ENCODE peak calls at places on chromosome 17, in seven cellular contexts. U is IMR-90, K is mesendoderm, L is H9, B is H1, R is mesenchymal stem cell, I is trophoblast cell. F is an unnamed sample. For H3K4me1, the result is how much of the 10 kb centered on the place peaks cover.

GRCh38 chr17:82345151-82345976 is 11.8 kb upstream of the SECTM1 start:
- DNase-seq in L (no peak), K (no peak), R (no peak), B (no peak), U (no peak), I (no peak), F (no peak)

GRCh38 chr17:78130439-78131101 is at the start of gene TMC8:
- DNase-seq in L (peak), B (no peak), U (no peak), K (peak), R (no peak), I (no peak), F (no peak)

GRCh38 chr17:181213-182163 is at the start of gene DOC2B:
- DNase-seq in R (peak), I (peak), B (peak), K (peak), L (peak), U (peak), F (peak)

GRCh38 chr17:6374271-6374691 is 60.6 kb downstream of the AIPL1 start:
- DNase-seq in L (no peak), I (peak), B (no peak), K (peak), R (peak), U (peak), F (no peak)

GRCh38 chr17:47279062-47279801 is 25.6 kb downstream of the ITGB3 start:
- DNase-seq in U (peak), L (no peak), R (peak), I (peak), K (peak), B (no peak), F (no peak)

GRCh38 chr17:28963841-28964240 is 12.5 kb upstream of the PHF12 start:
- DNase-seq in I (no peak), R (no peak), U (no peak), K (no peak), L (no peak), B (no peak), F (no peak)

GRCh38 chr17:81933178-81933699 is 3.9 kb downstream of the PYCR1 start:
- DNase-seq in U (no peak), L (no peak), I (no peak), R (no peak), B (no peak), K (no peak), F (no peak)

GRCh38 chr17:81434079-81434478 is 38.8 kb downstream of the BAHCC1 start:
- DNase-seq in I (no peak), B (no peak), R (no peak), U (no peak), L (no peak), K (no peak), F (no peak)

GRCh38 chr17:71409712-71410111 is 711.1 kb upstream of the SOX9 start:
- DNase-seq in L (no peak), R (peak), U (peak), K (no peak), B (no peak), I (no peak), F (no peak)

GRCh38 chr17:12756786-12757185 is 32.5 kb upstream of the ARHGAP44 start:
- DNase-seq in B (no peak), R (peak), L (no peak), I (no peak), U (peak), K (no peak), F (no peak)

GRCh38 chr17:56891751-56892150 is 22.1 kb downstream of the TRIM25 start:
- DNase-seq in K (peak), R (no peak), B (peak), L (peak), I (no peak), U (no peak), F (no peak)

GRCh38 chr17:78127240-78127887 is 1.2 kb downstream of the TMC6 start:
- DNase-seq in K (peak), U (no peak), L (peak), B (no peak), R (peak), I (no peak), F (no peak)

GRCh38 chr17:46876353-46876887 is 25.0 kb downstream of the WNT9B start:
- DNase-seq in R (no peak), U (no peak), B (peak), L (peak), I (peak), K (peak), F (no peak)

GRCh38 chr17:81644976-81645952 is 8.3 kb downstream of the TSPAN10 start:
- DNase-seq in L (no peak), I (no peak), R (no peak), U (no peak), K (no peak), B (no peak), F (no peak)

GRCh38 chr17:7443499-7444485 is 1.1 kb upstream of the CHRNB1 start:
- DNase-seq in L (no peak), B (no peak), I (no peak), K (no peak), U (peak), R (no peak), F (no peak)

GRCh38 chr17:13909901-13910519 is 159.3 kb upstream of the COX10 start:
- DNase-seq in R (no peak), L (no peak), K (no peak), B (no peak), U (no peak), I (no peak), F (no peak)

GRCh38 chr17:64648234-64648633 is 13.9 kb downstream of the SMURF2 start:
- DNase-seq in I (no peak), U (no peak), K (no peak), R (no peak), B (no peak), L (no peak), F (no peak)

GRCh38 chr17:53193044-53193443 is 629.7 kb upstream of the KIF2B start:
- DNase-seq in B (no peak), I (no peak), L (no peak), U (no peak), K (no peak), R (no peak), F (no peak)

GRCh38 chr17:17435323-17435722 is 41.5 kb upstream of the MED9 start:
- DNase-seq in L (no peak), I (no peak), B (no peak), U (peak), R (peak), K (no peak), F (no peak)

GRCh38 chr17:7837375-7838290 is 3.6 kb downstream of the KDM6B start:
- DNase-seq in L (no peak), U (no peak), R (no peak), I (no peak), K (peak), B (no peak), F (no peak)

GRCh38 chr17:77580531-77580930 is 378.0 kb upstream of the TNRC6C start:
- DNase-seq in B (no peak), K (no peak), R (no peak), U (no peak), I (no peak), L (no peak), F (no peak)

GRCh38 chr17:21132428-21132827 is 5.7 kb downstream of the DHRS7B start:
- DNase-seq in R (no peak), U (no peak), I (no peak), K (no peak), B (no peak), L (no peak), F (no peak)

GRCh38 chr17:50794361-50794760 is 27.0 kb upstream of the ANKRD40CL start:
- DNase-seq in I (no peak), K (no peak), B (no peak), U (no peak), L (no peak), R (no peak), F (no peak)

GRCh38 chr17:46809110-46809571 is 9.4 kb downstream of the WNT3 start:
- DNase-seq in L (peak), B (peak), U (no peak), I (no peak), R (no peak), K (peak), F (no peak)

GRCh38 chr17:19719365-19720209 is 3.2 kb upstream of the SLC47A2 start:
- DNase-seq in U (no peak), L (peak), I (peak), B (no peak), K (peak), R (no peak), F (no peak)

GRCh38 chr17:48843172-48843900 is 12.5 kb downstream of the CALCOCO2 start:
- DNase-seq in I (no peak), K (no peak), L (no peak), B (no peak), R (peak), U (peak), F (no peak)

GRCh38 chr17:5000237-5000639 is 2.5 kb downstream of the KIF1C start:
- DNase-seq in K (peak), L (no peak), U (no peak), I (no peak), R (no peak), B (no peak), F (no peak)

GRCh38 chr17:11294826-11295225 is 53.8 kb downstream of the SHISA6 start:
- DNase-seq in R (no peak), L (no peak), K (no peak), B (no peak), U (no peak), I (no peak), F (no peak)

GRCh38 chr17:11296994-11297393 is 56.0 kb downstream of the SHISA6 start:
- DNase-seq in L (no peak), B (no peak), U (no peak), I (no peak), R (no peak), K (peak), F (peak)

GRCh38 chr17:11292491-11292890 is 51.5 kb downstream of the SHISA6 start:
- DNase-seq in L (peak), K (no peak), U (no peak), I (no peak), R (no peak), B (peak), F (no peak)

GRCh38 chr17:11290814-11291213 is 49.8 kb downstream of the SHISA6 start:
- DNase-seq in I (no peak), U (no peak), R (no peak), L (no peak), K (no peak), B (no peak), F (no peak)

GRCh38 chr17:11293480-11293879 is 52.5 kb downstream of the SHISA6 start:
- DNase-seq in B (peak), U (no peak), K (peak), I (no peak), L (peak), R (no peak), F (no peak)
- H3K23ac ChIP-seq in B (peak), U (no peak), K (no peak), I (no peak), L (no peak), R (no peak), F (no peak)

DNA sequence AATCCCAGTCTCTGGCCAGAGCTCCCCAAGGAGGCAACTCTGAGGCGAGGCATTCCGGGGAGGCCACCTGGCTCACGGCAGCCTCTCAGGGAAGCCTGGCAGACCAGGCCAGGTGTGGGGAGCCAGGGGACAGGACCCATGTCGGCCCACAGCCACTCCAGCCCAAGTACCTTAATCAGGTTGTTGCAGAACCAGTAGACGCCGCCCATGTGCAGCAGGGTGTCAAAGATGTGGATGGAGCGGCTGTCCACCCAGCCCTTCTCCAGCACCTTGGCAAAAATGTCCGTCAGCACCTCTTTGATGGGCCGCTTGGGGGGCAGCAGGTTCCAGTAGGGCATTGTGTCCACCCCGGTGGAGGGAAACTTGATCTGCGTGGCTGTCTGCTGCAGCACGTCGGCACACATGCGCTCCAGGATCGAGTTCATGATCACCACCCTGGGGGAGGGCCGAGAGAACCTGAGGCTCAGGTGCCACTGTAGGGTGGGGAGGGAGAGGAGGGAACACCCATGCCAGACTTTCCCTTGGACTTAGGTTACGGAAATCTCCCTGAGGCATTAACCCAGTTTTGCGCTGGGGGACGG is 7.8 kb downstream of the CSF3 start:
- DNase-seq in U (no peak), K (no peak), B (no peak), R (no peak), L (no peak), I (no peak), F (no peak)
- H3K27ac ChIP-seq in U (no peak), K (no peak), B (no peak), R (no peak), L (no peak), I (no peak), F (no peak)

DNA sequence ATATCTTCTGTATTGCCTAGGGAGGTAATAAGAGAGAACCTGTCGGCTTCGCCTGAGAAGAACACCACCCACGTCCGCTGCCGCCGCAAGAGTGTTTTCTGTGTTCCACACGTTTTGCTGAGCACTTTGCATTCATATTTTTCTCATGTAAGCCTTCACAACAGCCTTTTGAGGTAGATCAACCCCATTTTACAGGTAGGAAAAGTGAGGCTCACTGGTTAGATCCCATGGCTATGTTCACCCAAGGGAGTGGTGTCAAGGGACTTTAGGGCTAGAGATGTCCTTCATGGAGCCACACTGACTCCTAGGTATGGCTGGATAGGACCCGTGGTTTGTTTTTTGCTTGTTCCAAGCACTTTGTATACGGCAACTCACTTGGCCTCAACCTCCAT is 87.0 kb upstream of the LGALS9 start:
- DNase-seq in K (no peak), I (no peak), L (no peak), R (no peak), B (no peak), U (no peak), F (no peak)
- H3K4me1 ChIP-seq in K (under half), I (under half), L (under half), R (under half), B (under half), U (under half), F (under half)

GRCh38 chr17:45718791-45719190 is 65.3 kb upstream of the CRHR1 start:
- DNase-seq in B (no peak), I (no peak), U (no peak), L (no peak), K (no peak), R (no peak), F (no peak)

GRCh38 chr17:45720386-45720785 is 63.7 kb upstream of the CRHR1 start:
- DNase-seq in R (no peak), U (no peak), B (no peak), L (no peak), K (no peak), I (no peak), F (no peak)

GRCh38 chr17:45715787-45716186 is 68.3 kb upstream of the CRHR1 start:
- DNase-seq in U (no peak), R (no peak), K (no peak), B (no peak), L (peak), I (no peak), F (no peak)

GRCh38 chr17:45722161-45722560 is 62.0 kb upstream of the CRHR1 start:
- DNase-seq in R (peak), U (peak), I (no peak), L (peak), K (peak), B (peak), F (no peak)

GRCh38 chr17:45719335-45720071 is 64.6 kb upstream of the CRHR1 start:
- DNase-seq in L (peak), R (peak), U (peak), K (peak), B (no peak), I (peak), F (no peak)
- H3K23ac ChIP-seq in L (no peak), R (no peak), U (no peak), K (no peak), B (no peak), I (no peak), F (no peak)

GRCh38 chr17:54899721-54900456 is 763 bp upstream of the TOM1L1 start:
- DNase-seq in U (peak), I (no peak), R (no peak), L (peak), K (peak), B (peak), F (no peak)
- H3K27ac ChIP-seq in U (no peak), I (no peak), R (no peak), L (peak), K (peak), B (peak), F (no peak)

GRCh38 chr17:72580321-72581127 is 459.7 kb downstream of the SOX9 start:
- DNase-seq in I (no peak), L (no peak), K (no peak), R (no peak), B (no peak), U (no peak), F (no peak)
- H3K4me1 ChIP-seq in I (under half), L (under half), K (under half), R (under half), B (under half), U (under half), F (under half)

GRCh38 chr17:70017112-70017511 is 57.9 kb upstream of the KCNJ16 start:
- DNase-seq in B (no peak), I (no peak), K (no peak), L (no peak), R (no peak), U (no peak), F (no peak)
- H3K23ac ChIP-seq in B (no peak), I (no peak), K (no peak), L (no peak), R (no peak), U (no peak), F (no peak)

F was measured in neuronal stem cell.